ENCODE peak calls at places on chromosomes 13 and 19, in four cellular contexts. One of them, this sample, is unnamed.

GRCh38 chr19:52638601-52639000 is 446 bp upstream of the ZNF83 start:
- DNase-seq in nephron progenitor cell: peak; percentile 22
- DNase-seq in HFF-Myc: no peak
- DNase-seq in NCI-H748 treated with DMSO at 0.1 percent for 48 hours: no peak
- DNase-seq in this sample: no peak

GRCh38 chr13:90750957-90751356 is 596.5 kb upstream of the MIR17HG start:
- DNase-seq in HFF-Myc: no peak
- DNase-seq in NCI-H748 treated with DMSO at 0.1 percent for 48 hours: no peak
- DNase-seq in nephron progenitor cell: no peak
- DNase-seq in this sample: no peak

GRCh38 chr13:101415358-101416174 is 742 bp downstream of the NALCN start:
- DNase-seq in HFF-Myc: no peak
- DNase-seq in NCI-H748 treated with DMSO at 0.1 percent for 48 hours: no peak
- DNase-seq in nephron progenitor cell: peak; percentile 10
- DNase-seq in this sample: no peak

GRCh38 chr13:40596484-40596883 is 70.0 kb downstream of the FOXO1 start:
- DNase-seq in HFF-Myc: no peak
- DNase-seq in nephron progenitor cell: no peak
- DNase-seq in NCI-H748 treated with DMSO at 0.1 percent for 48 hours: no peak
- DNase-seq in this sample: no peak

GRCh38 chr13:101527130-101527529 is 74.7 kb downstream of the ITGBL1 start:
- DNase-seq in nephron progenitor cell: no peak
- DNase-seq in HFF-Myc: no peak
- DNase-seq in NCI-H748 treated with DMSO at 0.1 percent for 48 hours: no peak
- DNase-seq in this sample: no peak

GRCh38 chr13:51148952-51149573 is 38.0 kb upstream of the C13orf42 start:
- DNase-seq in NCI-H748 treated with DMSO at 0.1 percent for 48 hours: peak; percentile 17
- DNase-seq in nephron progenitor cell: peak; percentile 42
- DNase-seq in HFF-Myc: no peak
- DNase-seq in this sample: no peak

GRCh38 chr19:6765738-6766356 is 1.4 kb downstream of the SH2D3A start:
- DNase-seq in nephron progenitor cell: no peak
- DNase-seq in HFF-Myc: no peak
- DNase-seq in NCI-H748 treated with DMSO at 0.1 percent for 48 hours: peak; percentile 55
- DNase-seq in this sample: no peak

GRCh38 chr19:29952646-29953045 is 10.6 kb downstream of the URI1 start:
- DNase-seq in nephron progenitor cell: no peak
- DNase-seq in NCI-H748 treated with DMSO at 0.1 percent for 48 hours: no peak
- DNase-seq in HFF-Myc: no peak
- DNase-seq in this sample: no peak

GRCh38 chr13:59064042-59064441 is 1099.7 kb downstream of the DIAPH3 start:
- DNase-seq in HFF-Myc: no peak
- DNase-seq in nephron progenitor cell: no peak
- DNase-seq in NCI-H748 treated with DMSO at 0.1 percent for 48 hours: no peak
- DNase-seq in this sample: no peak

GRCh38 chr19:49592486-49593232 is 1.7 kb downstream of the PRR12 start:
- DNase-seq in nephron progenitor cell: peak; percentile 40
- DNase-seq in HFF-Myc: no peak
- DNase-seq in NCI-H748 treated with DMSO at 0.1 percent for 48 hours: no peak
- DNase-seq in this sample: no peak

GRCh38 chr13:27054760-27055159 is 116.9 kb downstream of the USP12 start:
- DNase-seq in HFF-Myc: no peak
- DNase-seq in nephron progenitor cell: no peak
- DNase-seq in NCI-H748 treated with DMSO at 0.1 percent for 48 hours: no peak
- DNase-seq in this sample: no peak

GRCh38 chr19:1270168-1270853 is 1.2 kb downstream of the CIRBP start:
- DNase-seq in NCI-H748 treated with DMSO at 0.1 percent for 48 hours: no peak
- DNase-seq in HFF-Myc: no peak
- DNase-seq in nephron progenitor cell: no peak
- DNase-seq in this sample: no peak

GRCh38 chr13:48749699-48750473 is 96.2 kb downstream of the CYSLTR2 start:
- DNase-seq in nephron progenitor cell: peak; percentile 68
- DNase-seq in HFF-Myc: peak; percentile 88
- DNase-seq in NCI-H748 treated with DMSO at 0.1 percent for 48 hours: no peak
- DNase-seq in this sample: peak; percentile 12

GRCh38 chr13:25165664-25166063 is 6.4 kb downstream of the AMER2 start:
- DNase-seq in HFF-Myc: no peak
- DNase-seq in NCI-H748 treated with DMSO at 0.1 percent for 48 hours: no peak
- DNase-seq in nephron progenitor cell: no peak
- DNase-seq in this sample: no peak

GRCh38 chr19:56272448-56272847 is at the start of gene EDDM13:
- DNase-seq in NCI-H748 treated with DMSO at 0.1 percent for 48 hours: no peak
- DNase-seq in HFF-Myc: no peak
- DNase-seq in nephron progenitor cell: no peak
- DNase-seq in this sample: no peak

GRCh38 chr19:14460935-14461334 is 14.2 kb downstream of the PTGER1 start:
- DNase-seq in HFF-Myc: no peak
- DNase-seq in NCI-H748 treated with DMSO at 0.1 percent for 48 hours: no peak
- DNase-seq in nephron progenitor cell: no peak
- DNase-seq in this sample: no peak

GRCh38 chr13:79679334-79679733 is 198.4 kb downstream of the NDFIP2 start:
- DNase-seq in nephron progenitor cell: peak; percentile 79
- DNase-seq in NCI-H748 treated with DMSO at 0.1 percent for 48 hours: peak; percentile 47
- DNase-seq in HFF-Myc: peak; percentile 59
- DNase-seq in this sample: no peak

GRCh38 chr19:48822514-48822913 is 11.7 kb upstream of the BCAT2 start:
- DNase-seq in NCI-H748 treated with DMSO at 0.1 percent for 48 hours: no peak
- DNase-seq in nephron progenitor cell: no peak
- DNase-seq in HFF-Myc: no peak
- DNase-seq in this sample: no peak

This sample was measured in central memory CD8-positive, alpha-beta T cell.